ENCODE peak calls at places on chromosome 7, in six cellular contexts. Y, Z, W, O, S and U are unnamed samples.

GRCh38 chr7:29485376-29486190 is 78.1 kb upstream of the PRR15 start:
- DNase-seq in Y (peak), Z (no peak), W (no peak), O (no peak), S (no peak), U (no peak)

GRCh38 chr7:35519971-35520809 is 174.7 kb downstream of the HERPUD2 start:
- DNase-seq in Y (peak), Z (peak), W (peak), O (peak), S (peak), U (peak)

GRCh38 chr7:128166603-128167315 is 74.3 kb upstream of the LEP start:
- DNase-seq in Y (no peak), Z (peak), W (no peak), O (no peak), S (peak), U (no peak)

GRCh38 chr7:36827914-36828313 is 103.6 kb upstream of the AOAH start:
- DNase-seq in Y (no peak), Z (no peak), W (no peak), O (no peak), S (no peak), U (no peak)

GRCh38 chr7:90604383-90604782 is 8.3 kb downstream of the CDK14 start:
- DNase-seq in Y (no peak), Z (no peak), W (no peak), O (no peak), S (no peak), U (no peak)

GRCh38 chr7:1943326-1943725 is 273.2 kb downstream of the ELFN1 start:
- DNase-seq in Y (no peak), Z (no peak), W (no peak), O (no peak), S (no peak), U (no peak)

GRCh38 chr7:90618880-90619279 is 22.8 kb downstream of the CDK14 start:
- DNase-seq in Y (no peak), Z (no peak), W (no peak), O (no peak), S (no peak), U (no peak)

GRCh38 chr7:30731619-30732018 is 20.3 kb upstream of the INMT start:
- DNase-seq in Y (no peak), Z (no peak), W (no peak), O (no peak), S (no peak), U (no peak)

GRCh38 chr7:127665922-127666321 is 13.9 kb downstream of the SND1 start:
- DNase-seq in Y (no peak), Z (no peak), W (no peak), O (no peak), S (no peak), U (no peak)

GRCh38 chr7:25831901-25832411 is 320.0 kb upstream of the NFE2L3 start:
- DNase-seq in Y (no peak), Z (no peak), W (no peak), O (peak), S (no peak), U (no peak)

GRCh38 chr7:14637968-14638367 is 264.6 kb downstream of the DGKB start:
- DNase-seq in Y (no peak), Z (no peak), W (no peak), O (no peak), S (no peak), U (no peak)

GRCh38 chr7:47492720-47493119 is 89.2 kb downstream of the TNS3 start:
- DNase-seq in Y (no peak), Z (no peak), W (no peak), O (no peak), S (no peak), U (no peak)

GRCh38 chr7:6649241-6649961 is 12.3 kb downstream of the ZNF316 start:
- DNase-seq in Y (no peak), Z (no peak), W (no peak), O (no peak), S (no peak), U (no peak)

GRCh38 chr7:157502701-157503111 is 165.9 kb downstream of the DNAJB6 start:
- DNase-seq in Y (no peak), Z (peak), W (peak), O (no peak), S (no peak), U (peak)

GRCh38 chr7:24669971-24670591 is 87.2 kb downstream of the GSDME start:
- DNase-seq in Y (no peak), Z (no peak), W (no peak), O (no peak), S (no peak), U (no peak)

GRCh38 chr7:74405191-74405898 is 48.4 kb upstream of the GTF2IRD1 start:
- DNase-seq in Y (no peak), Z (no peak), W (no peak), O (no peak), S (no peak), U (no peak)

GRCh38 chr7:54831644-54832095 is 72.7 kb upstream of the SEC61G start:
- DNase-seq in Y (no peak), Z (no peak), W (no peak), O (no peak), S (no peak), U (no peak)

GRCh38 chr7:45036801-45037200 is 36.8 kb downstream of the CCM2 start:
- DNase-seq in Y (no peak), Z (peak), W (no peak), O (no peak), S (no peak), U (no peak)

GRCh38 chr7:96118449-96119001 is 203.4 kb downstream of the SLC25A13 start:
- DNase-seq in Y (no peak), Z (no peak), W (no peak), O (no peak), S (peak), U (no peak)

GRCh38 chr7:93382362-93382761 is 150.2 kb downstream of the VPS50 start:
- DNase-seq in Y (no peak), Z (no peak), W (no peak), O (no peak), S (peak), U (no peak)

GRCh38 chr7:132756482-132756990 is 180.3 kb upstream of the PLXNA4 start:
- DNase-seq in Y (no peak), Z (no peak), W (no peak), O (no peak), S (no peak), U (no peak)

GRCh38 chr7:139242741-139243281 is 11.8 kb downstream of the UBN2 start:
- DNase-seq in Y (no peak), Z (no peak), W (no peak), O (peak), S (peak), U (no peak)

GRCh38 chr7:105219771-105220160 is 169.0 kb downstream of the SRPK2 start:
- DNase-seq in Y (no peak), Z (no peak), W (no peak), O (peak), S (no peak), U (no peak)

GRCh38 chr7:80312139-80312661 is 177.6 kb downstream of the GNAI1 start:
- DNase-seq in Y (no peak), Z (no peak), W (no peak), O (peak), S (peak), U (no peak)

GRCh38 chr7:131640686-131641085 is 84.3 kb upstream of the PODXL start:
- DNase-seq in Y (no peak), Z (no peak), W (no peak), O (peak), S (no peak), U (no peak)

GRCh38 chr7:7418997-7419396 is 116.7 kb downstream of the COL28A1 start:
- DNase-seq in Y (no peak), Z (no peak), W (no peak), O (no peak), S (no peak), U (no peak)

GRCh38 chr7:77427996-77428603 is 12.0 kb upstream of the GSAP start:
- DNase-seq in Y (no peak), Z (no peak), W (no peak), O (peak), S (no peak), U (peak)

GRCh38 chr7:101718747-101719260 is 89.7 kb upstream of the MYL10 start:
- DNase-seq in Y (no peak), Z (no peak), W (no peak), O (no peak), S (no peak), U (no peak)

GRCh38 chr7:18513343-18513742 is 17.8 kb downstream of the HDAC9 start:
- DNase-seq in Y (no peak), Z (no peak), W (no peak), O (no peak), S (no peak), U (no peak)

GRCh38 chr7:41047789-41048191 is 655.1 kb downstream of the INHBA start:
- DNase-seq in Y (no peak), Z (no peak), W (no peak), O (peak), S (peak), U (no peak)